ENCODE peak calls at places on chromosomes 2 and 18, in ten cellular contexts. Y is GM13976; M is cardiac septum; G is heart right ventricle; Z is tibial nerve; B is uterus; I is NT2/D1; P is neural crest cell; X is GM03348; H is activated CD8-positive, alpha-beta T cell treated with anti-CD3 and anti-CD28 coated beads, Interleukin-2, amount 10 ng/mL, durations not matched to agents 7 days and 5 days. N is an unnamed sample.

GRCh38 chr18:56807883-56808282 is 156.7 kb downstream of the WDR7 start:
- DNase-seq in Y (no peak), M (no peak), G (no peak), Z (no peak), B (no peak), I (no peak), P (no peak), X (no peak), H (no peak), N (no peak)

GRCh38 chr2:14288016-14288415 is 344.5 kb upstream of the LRATD1 start:
- DNase-seq in Y (no peak), M (no peak), G (no peak), Z (no peak), B (no peak), I (no peak), P (no peak), X (no peak), H (no peak), N (no peak)

GRCh38 chr2:197675711-197676188 is 363 bp upstream of the RFTN2 start:
- DNase-seq in Y (no peak), M (no peak), G (no peak), Z (peak; percentile 22), B (no peak), I (no peak), P (peak; percentile 37), X (peak; percentile 50), H (no peak), N (no peak)

GRCh38 chr18:77102246-77103040 is 30.1 kb downstream of the MBP start:
- DNase-seq in Y (peak; percentile 87), M (no peak), G (no peak), Z (no peak), B (no peak), I (no peak), P (no peak), X (peak; percentile 67), H (peak; percentile 52), N (no peak)

GRCh38 chr2:236619910-236620612 is 50.4 kb downstream of the ACKR3 start:
- DNase-seq in Y (no peak), M (no peak), G (no peak), Z (no peak), B (no peak), I (no peak), P (no peak), X (no peak), H (peak; percentile 22), N (no peak)

GRCh38 chr2:212242739-212243138 is 295.9 kb downstream of the ERBB4 start:
- DNase-seq in Y (no peak), M (no peak), G (no peak), Z (no peak), B (no peak), I (no peak), P (no peak), X (no peak), H (no peak), N (no peak)

GRCh38 chr18:58865714-58866113 is 1.0 kb downstream of the ZNF532 start:
- DNase-seq in Y (no peak), M (no peak), G (no peak), Z (no peak), B (no peak), I (no peak), P (no peak), X (no peak), H (no peak), N (no peak)

GRCh38 chr2:229027353-229028115 is 243.6 kb downstream of the PID1 start:
- DNase-seq in Y (no peak), M (no peak), G (no peak), Z (no peak), B (no peak), I (no peak), P (no peak), X (no peak), H (no peak), N (no peak)

GRCh38 chr2:46097714-46098480 is 199.3 kb upstream of the EPAS1 start:
- DNase-seq in Y (no peak), M (peak; percentile 81), G (no peak), Z (peak; percentile 54), B (peak; percentile 80), I (peak; percentile 33), P (no peak), X (peak; percentile 84), H (no peak), N (no peak)

GRCh38 chr18:49447810-49448745 is 12.4 kb downstream of the DYM start:
- DNase-seq in Y (peak; percentile 32), M (no peak), G (no peak), Z (no peak), B (no peak), I (peak; percentile 73), P (peak; percentile 29), X (no peak), H (peak; percentile 54), N (peak; percentile 46)